ENCODE peak calls at places on chromosome 1, in five cellular contexts. S is GM03348, P is kidney glomerular epithelial cell, Z is upper lobe of right lung, H is tibial nerve. T is an unnamed sample.

GRCh38 chr1:221829327-221830011 is 87.6 kb upstream of the DUSP10 start:
- DNase-seq in S (peak), P (peak), Z (no peak), H (no peak), T (peak)

GRCh38 chr1:181503130-181503810 is 20.0 kb downstream of the CACNA1E start:
- DNase-seq in P (no peak), S (no peak), H (peak), Z (no peak), T (peak)

GRCh38 chr1:10755977-10756521 is 40.4 kb downstream of the CASZ1 start:
- DNase-seq in Z (peak), H (no peak), S (peak), P (peak), T (peak)

GRCh38 chr1:10848109-10848684 is 51.8 kb upstream of the CASZ1 start:
- DNase-seq in H (no peak), P (no peak), S (no peak), Z (no peak), T (no peak)

GRCh38 chr1:50272923-50273322 is 150.3 kb downstream of the DMRTA2 start:
- DNase-seq in S (no peak), Z (no peak), H (no peak), P (no peak), T (no peak)

GRCh38 chr1:155133799-155134281 is 1.8 kb upstream of the SLC50A1 start:
- DNase-seq in S (no peak), Z (no peak), P (no peak), H (no peak), T (no peak)

GRCh38 chr1:15261155-15262002 is 14.4 kb downstream of the FHAD1 start:
- DNase-seq in H (peak), S (no peak), P (no peak), Z (peak), T (peak)

GRCh38 chr1:156504821-156505678 is 4.5 kb upstream of the MEF2D start:
- DNase-seq in H (peak), S (peak), Z (peak), P (peak), T (peak)

GRCh38 chr1:116504308-116505156 is 66.3 kb downstream of the CD58 start:
- DNase-seq in S (peak), H (peak), Z (peak), P (peak), T (peak)

GRCh38 chr1:186418503-186418902 is 42.4 kb downstream of the PDC start:
- DNase-seq in S (no peak), H (no peak), P (no peak), Z (no peak), T (no peak)

GRCh38 chr1:25568090-25568833 is 24.9 kb downstream of the LDLRAP1 start:
- DNase-seq in S (peak), P (no peak), H (peak), Z (no peak), T (no peak)

GRCh38 chr1:173866462-173866861 is 1.3 kb downstream of the GAS5 start:
- DNase-seq in P (no peak), S (no peak), H (no peak), Z (no peak), T (peak)

GRCh38 chr1:189962171-189962570 is 515.5 kb downstream of the BRINP3 start:
- DNase-seq in S (no peak), H (no peak), P (peak), Z (no peak), T (no peak)

GRCh38 chr1:118116909-118117308 is 68.1 kb downstream of the SPAG17 start:
- DNase-seq in P (no peak), S (no peak), H (no peak), Z (no peak), T (no peak)

GRCh38 chr1:11105586-11105985 is 5.9 kb upstream of the EXOSC10 start:
- DNase-seq in H (no peak), P (no peak), Z (no peak), S (no peak), T (no peak)

GRCh38 chr1:60859111-60859510 is 223.2 kb upstream of the NFIA start:
- DNase-seq in P (no peak), S (no peak), Z (no peak), H (no peak), T (no peak)

GRCh38 chr1:2050793-2051682 is 827 bp downstream of the PRKCZ start:
- DNase-seq in H (no peak), P (no peak), S (no peak), Z (no peak), T (no peak)

GRCh38 chr1:203088441-203088840 is 2.6 kb upstream of the MYOG start:
- DNase-seq in P (no peak), S (no peak), Z (no peak), H (no peak), T (no peak)

GRCh38 chr1:180247061-180247460 is 17.0 kb downstream of the LHX4 start:
- DNase-seq in H (no peak), S (no peak), Z (no peak), P (no peak), T (peak)

GRCh38 chr1:194929376-194929775 is 1678.9 kb downstream of the KCNT2 start:
- DNase-seq in Z (no peak), H (no peak), P (no peak), S (no peak), T (no peak)

GRCh38 chr1:94273111-94273510 is 35.7 kb upstream of the ARHGAP29 start:
- DNase-seq in S (no peak), H (no peak), Z (no peak), P (no peak), T (no peak)

GRCh38 chr1:31760901-31761470 is 3.2 kb downstream of the ADGRB2 start:
- DNase-seq in H (no peak), P (peak), Z (peak), S (peak), T (peak)